ENCODE peak calls at places on chromosome 9, in ten cellular contexts. Z, M, O, I, H, E, S, A, L and R are unnamed samples.

GRCh38 chr9:660227-660626 is 181.3 kb upstream of the DMRT1 start:
- DNase-seq in E (no peak), S (no peak), Z (no peak), L (peak), O (no peak), M (no peak), I (no peak), H (no peak), A (no peak), R (no peak)

GRCh38 chr9:72396247-72397091 is 31.5 kb upstream of the ZFAND5 start:
- DNase-seq in O (peak), E (no peak), S (no peak), L (peak), A (peak), I (no peak), Z (peak), M (peak), H (no peak), R (peak)

GRCh38 chr9:68983008-68983411 is 30.9 kb downstream of the PRKACG start:
- DNase-seq in I (no peak), A (no peak), O (no peak), Z (no peak), S (no peak), L (no peak), H (no peak), M (no peak), E (no peak), R (no peak)

GRCh38 chr9:84615574-84615973 is 54.0 kb upstream of the NTRK2 start:
- DNase-seq in M (no peak), S (no peak), H (no peak), L (no peak), O (no peak), A (no peak), Z (no peak), I (no peak), E (no peak), R (no peak)

GRCh38 chr9:36136894-36137391 is 410 bp downstream of the GLIPR2 start:
- DNase-seq in S (no peak), Z (no peak), H (no peak), E (no peak), M (peak), O (peak), I (no peak), A (no peak), L (no peak), R (no peak)

GRCh38 chr9:70519912-70520724 is 105.7 kb upstream of the KLF9 start:
- DNase-seq in S (no peak), L (no peak), E (no peak), Z (no peak), O (no peak), I (no peak), A (no peak), M (no peak), H (no peak), R (no peak)

GRCh38 chr9:111038336-111039202 is at the start of gene LPAR1:
- DNase-seq in O (peak), I (no peak), M (peak), S (peak), Z (peak), H (peak), A (no peak), L (peak), E (peak), R (peak)

GRCh38 chr9:118331622-118332045 is 627.4 kb downstream of the TLR4 start:
- DNase-seq in O (no peak), E (no peak), S (no peak), H (no peak), M (peak), I (no peak), Z (peak), L (peak), A (peak), R (peak)

GRCh38 chr9:123349691-123350480 is 6.1 kb upstream of the CRB2 start:
- DNase-seq in O (peak), I (peak), E (no peak), M (peak), A (no peak), L (peak), S (no peak), H (no peak), Z (peak), R (peak)

GRCh38 chr9:11335011-11335410 is 722.2 kb upstream of the PTPRD start:
- DNase-seq in I (no peak), A (no peak), O (no peak), S (no peak), M (no peak), Z (no peak), L (no peak), E (no peak), H (no peak), R (no peak)

GRCh38 chr9:113468716-113469448 is 5.4 kb downstream of the RGS3 start:
- DNase-seq in L (no peak), A (peak), O (no peak), S (peak), I (no peak), E (no peak), H (peak), Z (no peak), M (no peak), R (no peak)

GRCh38 chr9:79883073-79883645 is 311.4 kb downstream of the TLE4 start:
- DNase-seq in L (no peak), S (no peak), H (no peak), Z (no peak), O (no peak), M (no peak), I (peak), A (no peak), E (no peak), R (no peak)

GRCh38 chr9:21559402-21560280 is 77.5 kb upstream of the IFNE start:
- DNase-seq in S (no peak), E (peak), H (peak), L (peak), A (no peak), I (no peak), O (peak), Z (peak), M (peak), R (peak)

GRCh38 chr9:109166771-109167601 is at the start of gene FRRS1L:
- DNase-seq in S (no peak), O (peak), H (no peak), E (no peak), I (no peak), A (no peak), Z (no peak), L (no peak), M (peak), R (no peak)

GRCh38 chr9:100600511-100601079 is 22.7 kb downstream of the CAVIN4 start:
- DNase-seq in A (peak), O (no peak), E (no peak), Z (no peak), M (no peak), L (no peak), I (no peak), S (no peak), H (no peak), R (no peak)

GRCh38 chr9:3827175-3827574 is 301.4 kb upstream of the RFX3 start:
- DNase-seq in A (no peak), O (no peak), L (no peak), H (no peak), S (no peak), Z (no peak), M (no peak), I (no peak), E (peak), R (peak)

GRCh38 chr9:120456218-120456617 is 123.7 kb downstream of the CDK5RAP2 start:
- DNase-seq in M (no peak), L (no peak), S (no peak), O (no peak), E (no peak), H (no peak), I (no peak), Z (no peak), A (no peak), R (no peak)

GRCh38 chr9:2701070-2701469 is 16.2 kb upstream of the KCNV2 start:
- DNase-seq in S (no peak), O (no peak), L (no peak), A (no peak), I (no peak), Z (no peak), M (no peak), E (no peak), H (no peak), R (no peak)

GRCh38 chr9:27835286-27835685 is 262.0 kb upstream of the C9orf72 start:
- DNase-seq in H (no peak), M (no peak), O (no peak), L (no peak), S (no peak), E (no peak), I (no peak), A (no peak), Z (no peak), R (no peak)

GRCh38 chr9:88872171-88872946 is 118.9 kb upstream of the S1PR3 start:
- DNase-seq in M (no peak), O (peak), H (no peak), L (no peak), E (no peak), S (no peak), I (no peak), A (no peak), Z (no peak), R (no peak)

GRCh38 chr9:89793124-89793495 is 188.3 kb downstream of the GADD45G start:
- DNase-seq in O (no peak), A (no peak), Z (no peak), E (no peak), I (no peak), M (no peak), S (no peak), H (peak), L (no peak), R (no peak)

GRCh38 chr9:125564641-125565040 is 142.4 kb downstream of the MAPKAP1 start:
- DNase-seq in Z (no peak), L (no peak), A (no peak), S (no peak), O (no peak), E (no peak), H (no peak), I (no peak), M (no peak), R (peak)

GRCh38 chr9:117783828-117784227 is 79.6 kb downstream of the TLR4 start:
- DNase-seq in A (no peak), S (no peak), L (no peak), O (no peak), I (peak), H (no peak), E (no peak), M (no peak), Z (peak), R (no peak)

GRCh38 chr9:110918316-110919054 is 119.8 kb downstream of the LPAR1 start:
- DNase-seq in O (peak), I (no peak), A (peak), H (no peak), L (peak), E (no peak), M (peak), Z (peak), S (no peak), R (peak)

GRCh38 chr9:6884960-6885359 is 127.2 kb downstream of the KDM4C start:
- DNase-seq in L (no peak), S (no peak), O (no peak), H (no peak), M (no peak), E (no peak), Z (no peak), I (no peak), A (no peak), R (no peak)
- H3K4me3 ChIP-seq in L (no peak), S (no peak), O (no peak), H (no peak), M (no peak), E (no peak), Z (no peak), I (no peak), A (no peak), R (no peak)

GRCh38 chr9:133063500-133064231 is 1.9 kb downstream of the CEL start:
- DNase-seq in O (no peak), S (no peak), L (no peak), A (no peak), Z (no peak), E (no peak), M (no peak), I (no peak), H (no peak), R (no peak)

GRCh38 chr9:133060417-133060841 is 1.4 kb upstream of the CEL start:
- DNase-seq in A (no peak), I (peak), M (no peak), E (no peak), L (no peak), H (no peak), S (no peak), Z (no peak), O (no peak), R (no peak)

GRCh38 chr9:133065070-133065388 is 3.2 kb downstream of the CEL start:
- DNase-seq in M (no peak), O (no peak), L (no peak), Z (no peak), H (no peak), A (no peak), S (no peak), I (no peak), E (no peak), R (no peak)

GRCh38 chr9:133064241-133065069 is 2.7 kb downstream of the CEL start:
- DNase-seq in M (no peak), L (no peak), H (no peak), S (no peak), E (no peak), A (no peak), O (no peak), I (no peak), Z (no peak), R (no peak)

GRCh38 chr9:133063159-133063499 is 1.3 kb downstream of the CEL start:
- DNase-seq in L (no peak), O (no peak), Z (no peak), A (no peak), M (no peak), I (no peak), H (no peak), E (no peak), S (no peak), R (no peak)
- H3K4me3 ChIP-seq in L (no peak), O (no peak), Z (no peak), A (no peak), M (no peak), I (no peak), H (no peak), E (no peak), S (no peak), R (no peak)

DNA sequence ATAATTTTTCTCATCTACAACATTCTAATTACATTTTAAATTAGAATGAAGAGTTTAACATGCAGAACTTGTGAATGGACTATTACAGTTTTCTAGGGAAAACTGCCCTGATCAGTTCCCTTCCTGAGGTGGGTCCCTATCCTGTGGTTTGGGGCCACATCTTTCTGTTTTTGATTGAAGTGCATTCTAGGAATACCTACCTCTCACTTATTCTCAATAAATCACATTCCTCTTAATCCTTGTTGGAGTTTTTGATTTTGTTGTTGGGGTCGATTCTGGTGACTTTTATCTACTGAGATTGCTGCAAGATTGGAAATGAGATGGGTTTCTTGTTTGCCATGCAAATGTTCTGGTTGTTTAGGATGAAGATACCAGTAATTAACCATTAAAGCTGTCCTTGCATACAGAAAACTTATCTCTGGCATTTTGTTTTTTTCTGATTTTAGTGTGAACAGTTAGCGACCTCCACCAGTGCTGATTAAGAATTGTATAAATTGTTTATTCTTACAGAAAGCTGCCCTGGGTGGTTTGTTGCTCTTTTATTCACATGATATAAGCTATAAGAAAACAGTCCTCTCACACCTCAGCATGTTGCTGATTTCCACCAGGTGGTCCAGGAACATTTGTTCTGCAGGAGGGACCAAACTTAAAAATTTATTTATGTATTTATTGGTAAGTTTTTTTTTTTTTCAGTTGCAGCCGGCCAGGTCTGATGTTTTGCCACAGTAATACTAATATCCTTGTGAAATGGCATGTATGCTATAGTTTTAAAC is 269.9 kb downstream of the FANCC start:
- DNase-seq in I (no peak), A (no peak), O (no peak), S (no peak), M (no peak), H (no peak), L (no peak), E (no peak), Z (no peak), R (no peak)
- H3K4me3 ChIP-seq in I (no peak), A (peak), O (no peak), S (peak), M (peak), H (peak), L (peak), E (peak), Z (peak), R (no peak)

DNA sequence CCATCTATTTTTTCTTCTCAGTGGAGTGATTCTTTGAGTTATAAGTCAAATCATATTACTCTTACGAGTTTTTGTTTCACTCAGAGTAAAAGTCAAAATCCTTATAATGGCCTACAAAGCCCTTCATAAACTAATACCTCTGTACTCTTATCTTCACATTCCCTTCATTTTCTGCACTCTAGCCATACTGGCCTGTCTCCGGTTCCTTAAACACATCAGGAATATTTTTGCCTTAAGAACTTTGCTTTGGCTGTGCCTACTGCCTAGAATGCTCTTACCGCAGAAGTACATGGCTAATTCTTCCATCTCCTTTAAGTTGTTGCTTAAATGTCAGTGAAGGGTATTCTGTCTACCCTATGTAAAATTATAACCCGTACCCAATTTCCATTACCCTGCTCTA is 132.9 kb upstream of the GRHPR start:
- DNase-seq in S (no peak), M (no peak), O (no peak), I (no peak), H (no peak), E (no peak), A (no peak), L (no peak), Z (no peak), R (no peak)
- H3K4me3 ChIP-seq in S (no peak), M (no peak), O (no peak), I (peak), H (no peak), E (no peak), A (no peak), L (no peak), Z (no peak), R (no peak)